ENCODE peak calls at places on chromosomes 3 and 15, in five cellular contexts. V is KBM-7; B is AG09309; Q is Caco-2; Z is activated naive CD4-positive, alpha-beta T cell treated with anti-CD3 and anti-CD28 coated beads, Interleukin-2, amount 50 U/mL, for 16 hours. G is an unnamed sample.

GRCh38 chr3:112640333-112640863 is 545 bp downstream of the CCDC80 start:
- DNase-seq in V (no peak), B (peak), Q (no peak), Z (no peak), G (no peak)

GRCh38 chr3:182388506-182388905 is 404.8 kb upstream of the ATP11B start:
- DNase-seq in V (no peak), B (no peak), Q (no peak), Z (no peak), G (no peak)

GRCh38 chr3:8938021-8938420 is 25.3 kb downstream of the RAD18 start:
- DNase-seq in V (peak), B (no peak), Q (no peak), Z (no peak), G (no peak)

GRCh38 chr15:67460521-67460920 is 60.4 kb upstream of the C15orf61 start:
- DNase-seq in V (no peak), B (no peak), Q (no peak), Z (no peak), G (no peak)

GRCh38 chr15:79010278-79010677 is 65.4 kb upstream of the CTSH start:
- DNase-seq in V (no peak), B (no peak), Q (no peak), Z (no peak), G (no peak)

GRCh38 chr3:112973325-112974177 is 1.4 kb downstream of the CD200R1 start:
- DNase-seq in V (no peak), B (no peak), Q (no peak), Z (peak), G (peak)

GRCh38 chr3:159823763-159824162 is 164.9 kb upstream of the IL12A start:
- DNase-seq in V (no peak), B (no peak), Q (no peak), Z (no peak), G (no peak)

GRCh38 chr3:136146981-136147729 is 49.0 kb downstream of the MSL2 start:
- DNase-seq in V (no peak), B (no peak), Q (no peak), Z (no peak), G (no peak)

GRCh38 chr3:67564008-67564407 is 90.4 kb downstream of the SUCLG2 start:
- DNase-seq in V (no peak), B (no peak), Q (no peak), Z (no peak), G (no peak)

GRCh38 chr3:153165211-153165815 is 3.3 kb downstream of the RAP2B start:
- DNase-seq in V (peak), B (no peak), Q (no peak), Z (no peak), G (no peak)

GRCh38 chr3:17639257-17639656 is 103.2 kb downstream of the TBC1D5 start:
- DNase-seq in V (no peak), B (no peak), Q (no peak), Z (no peak), G (no peak)

GRCh38 chr15:94135748-94136147 is 95.6 kb upstream of the MCTP2 start:
- DNase-seq in V (peak), B (no peak), Q (no peak), Z (no peak), G (no peak)

GRCh38 chr15:34815836-34816235 is 20.5 kb upstream of the ACTC1 start:
- DNase-seq in V (no peak), B (no peak), Q (no peak), Z (no peak), G (no peak)

GRCh38 chr3:172520332-172520831 is 2.8 kb downstream of the TNFSF10 start:
- DNase-seq in V (no peak), B (peak), Q (no peak), Z (no peak), G (peak)

GRCh38 chr15:64288577-64288976 is 67.4 kb downstream of the CSNK1G1 start:
- DNase-seq in V (no peak), B (peak), Q (no peak), Z (no peak), G (no peak)

GRCh38 chr15:57751177-57751800 is 44.8 kb downstream of the POLR2M start:
- DNase-seq in V (no peak), B (no peak), Q (no peak), Z (no peak), G (no peak)

GRCh38 chr15:55389276-55389631 is 18.9 kb downstream of the CCPG1 start:
- DNase-seq in V (no peak), B (no peak), Q (no peak), Z (no peak), G (no peak)

GRCh38 chr3:12301031-12301430 is 12.2 kb downstream of the PPARG start:
- DNase-seq in V (no peak), B (no peak), Q (no peak), Z (no peak), G (no peak)

GRCh38 chr3:161217496-161217895 is 3.6 kb upstream of the NMD3 start:
- DNase-seq in V (no peak), B (no peak), Q (no peak), Z (no peak), G (no peak)

GRCh38 chr15:70517194-70517590 is 246.2 kb downstream of the UACA start:
- DNase-seq in V (no peak), B (no peak), Q (no peak), Z (no peak), G (no peak)

GRCh38 chr15:42344763-42345162 is 14.5 kb upstream of the CAPN3 start:
- DNase-seq in V (no peak), B (peak), Q (no peak), Z (no peak), G (no peak)

GRCh38 chr15:75921732-75922703 is 18.3 kb downstream of the FBXO22 start:
- DNase-seq in V (peak), B (peak), Q (peak), Z (no peak), G (no peak)

GRCh38 chr15:65342493-65342892 is 35.3 kb downstream of the IGDCC3 start:
- DNase-seq in V (no peak), B (no peak), Q (no peak), Z (no peak), G (no peak)

GRCh38 chr3:27426926-27427325 is 57.3 kb downstream of the SLC4A7 start:
- DNase-seq in V (no peak), B (no peak), Q (no peak), Z (no peak), G (no peak)

GRCh38 chr15:79310612-79310984 is 314 bp upstream of the TMED3 start:
- DNase-seq in V (no peak), B (no peak), Q (peak), Z (no peak), G (no peak)

GRCh38 chr3:147616998-147617619 is 207.9 kb downstream of the ZIC1 start:
- DNase-seq in V (peak), B (no peak), Q (no peak), Z (no peak), G (no peak)

GRCh38 chr3:169811606-169812123 is 1.0 kb upstream of the LRRIQ4 start:
- DNase-seq in V (peak), B (peak), Q (no peak), Z (no peak), G (no peak)

GRCh38 chr15:70033529-70034140 is 64.1 kb downstream of the TLE3 start:
- DNase-seq in V (no peak), B (peak), Q (no peak), Z (no peak), G (no peak)

GRCh38 chr3:154758109-154758868 is 321.8 kb upstream of the MME start:
- DNase-seq in V (peak), B (peak), Q (no peak), Z (no peak), G (no peak)

GRCh38 chr3:120144267-120144666 is 50.0 kb upstream of the GSK3B start:
- DNase-seq in V (no peak), B (no peak), Q (peak), Z (no peak), G (no peak)

GRCh38 chr15:78976691-78977090 is 31.8 kb upstream of the CTSH start:
- DNase-seq in V (no peak), B (no peak), Q (no peak), Z (no peak), G (peak)

GRCh38 chr15:64460206-64460736 is at the start of gene ZNF609:
- DNase-seq in V (peak), B (peak), Q (peak), Z (peak), G (peak)

GRCh38 chr3:46521096-46521495 is 23.3 kb downstream of the RTP3 start:
- DNase-seq in V (no peak), B (no peak), Q (no peak), Z (no peak), G (no peak)

G was measured in GM06990.